ENCODE peak calls at places on chromosomes 1 and 21, in nine cellular contexts. A is effector memory CD4-positive, alpha-beta T cell; T is Ammon's horn; U is activated CD8-positive, alpha-beta memory T cell treated with anti-CD3 and anti-CD28 coated beads, Interleukin-2, amount 10 ng/mL, durations not matched to agents 7 days and 5 days; Y is ELF-1; N is brain microvascular endothelial cell; X is SHP77; J is right cardiac atrium; K is nucleus accumbens. C is an unnamed sample.

GRCh38 chr1:19411612-19412011 is 73.7 kb downstream of the CAPZB start:
- DNase-seq in J (no peak), U (no peak), T (no peak), K (no peak), X (no peak), N (no peak), Y (no peak), A (no peak), C (no peak)

GRCh38 chr1:233453433-233454200 is 126.1 kb downstream of the MAP3K21 start:
- DNase-seq in N (no peak), K (no peak), X (no peak), U (no peak), A (no peak), Y (no peak), T (no peak), J (no peak), C (no peak)

GRCh38 chr1:201696217-201696761 is 132.7 kb upstream of the IPO9 start:
- DNase-seq in Y (no peak), N (peak), T (peak), U (no peak), K (peak), A (no peak), X (no peak), J (peak), C (peak)

GRCh38 chr1:114319480-114319879 is 165.8 kb upstream of the SYT6 start:
- DNase-seq in K (no peak), T (no peak), N (peak), J (no peak), X (no peak), Y (no peak), A (no peak), U (no peak), C (no peak)

GRCh38 chr1:119516680-119517079 is 9.7 kb downstream of the HSD3B1 start:
- DNase-seq in A (no peak), Y (peak), X (peak), J (no peak), N (no peak), K (no peak), T (no peak), U (no peak), C (no peak)

GRCh38 chr1:41539999-41540398 is 55.5 kb upstream of the EDN2 start:
- DNase-seq in X (no peak), K (no peak), A (no peak), Y (no peak), N (no peak), U (no peak), T (no peak), J (no peak), C (no peak)

GRCh38 chr1:7784492-7785071 is 491 bp downstream of the PER3 start:
- DNase-seq in A (no peak), U (no peak), X (no peak), N (no peak), K (no peak), J (peak), Y (peak), T (no peak), C (no peak)

GRCh38 chr1:241391926-241392710 is 35.1 kb upstream of the RGS7 start:
- DNase-seq in U (no peak), A (no peak), K (no peak), Y (no peak), J (no peak), X (peak), T (no peak), N (no peak), C (no peak)

GRCh38 chr1:26164036-26164927 is 4.5 kb downstream of the C1orf232 start:
- DNase-seq in U (peak), N (no peak), A (no peak), X (peak), Y (peak), K (peak), T (no peak), J (peak), C (no peak)

GRCh38 chr21:31731112-31731801 is 661 bp downstream of the SCAF4 start:
- DNase-seq in T (peak), J (peak), K (peak), U (peak), A (peak), Y (no peak), X (no peak), N (no peak), C (peak)

GRCh38 chr1:154845174-154845573 is 24.9 kb downstream of the KCNN3 start:
- DNase-seq in X (no peak), Y (no peak), K (no peak), U (no peak), N (no peak), T (no peak), J (peak), A (no peak), C (no peak)

GRCh38 chr1:110686188-110686587 is 11.4 kb upstream of the KCNA3 start:
- DNase-seq in K (no peak), U (no peak), X (no peak), Y (no peak), A (no peak), T (no peak), N (no peak), J (no peak), C (no peak)

GRCh38 chr1:181423301-181423918 is 59.9 kb upstream of the CACNA1E start:
- DNase-seq in X (peak), A (no peak), J (peak), K (peak), T (peak), U (peak), Y (peak), N (peak), C (peak)

GRCh38 chr1:150809651-150810050 is 1.6 kb upstream of the CTSK start:
- DNase-seq in J (no peak), X (no peak), T (no peak), A (no peak), N (peak), Y (no peak), K (no peak), U (no peak), C (no peak)

GRCh38 chr1:180188103-180188506 is 33.4 kb downstream of the QSOX1 start:
- DNase-seq in N (peak), K (no peak), J (peak), A (no peak), X (peak), Y (peak), T (peak), U (no peak), C (no peak)

GRCh38 chr1:6003568-6004411 is 11.6 kb upstream of the NPHP4 start:
- DNase-seq in N (no peak), A (no peak), K (no peak), T (no peak), U (no peak), X (no peak), J (no peak), Y (peak), C (no peak)

GRCh38 chr1:222736972-222737371 is at the start of gene FAM177B:
- DNase-seq in U (no peak), J (no peak), Y (no peak), T (no peak), A (no peak), X (no peak), N (no peak), K (no peak), C (no peak)

GRCh38 chr1:68571499-68571898 is 74.6 kb upstream of the DEPDC1 start:
- DNase-seq in U (no peak), Y (no peak), A (no peak), J (no peak), T (peak), K (no peak), N (peak), X (no peak), C (no peak)

GRCh38 chr1:236515443-236515958 is 8.3 kb upstream of the LGALS8 start:
- DNase-seq in X (peak), A (no peak), J (no peak), N (no peak), U (no peak), T (no peak), K (no peak), Y (no peak), C (no peak)

C was measured in anterior cingulate cortex.